ENCODE peak calls at places on chromosomes 4 and X, in nine cellular contexts. W, K, R, T, E, A, F, Y and D are unnamed samples.

GRCh38 chrX:151505796-151506195 is 57.7 kb upstream of the PASD1 start:
- DNase-seq in T (no peak), W (no peak), K (peak), E (peak), Y (no peak), A (no peak), F (no peak), R (peak), D (no peak)

GRCh38 chrX:132390817-132391216 is 98.0 kb downstream of the MBNL3 start:
- DNase-seq in Y (no peak), E (no peak), W (no peak), R (no peak), K (no peak), A (no peak), T (no peak), F (no peak), D (no peak)

GRCh38 chrX:140724337-140725105 is 15.0 kb downstream of the LINC00632 start:
- DNase-seq in F (no peak), K (no peak), W (peak), R (no peak), T (no peak), E (no peak), A (no peak), Y (no peak), D (no peak)

GRCh38 chr4:54547299-54548097 is 110.3 kb upstream of the KIT start:
- DNase-seq in Y (no peak), F (no peak), K (no peak), E (no peak), T (no peak), R (no peak), W (no peak), A (no peak), D (no peak)

GRCh38 chrX:48940404-48940955 is 16.9 kb downstream of the OTUD5 start:
- DNase-seq in A (no peak), E (no peak), F (no peak), R (no peak), T (no peak), Y (no peak), W (no peak), K (no peak), D (no peak)

GRCh38 chr4:180751009-180751408 is 1492.2 kb upstream of the TENM3 start:
- DNase-seq in A (no peak), K (no peak), F (no peak), E (no peak), Y (no peak), W (peak), R (peak), T (no peak), D (no peak)

GRCh38 chr4:149409186-149410056 is 406.2 kb downstream of the IQCM start:
- DNase-seq in A (no peak), T (no peak), Y (peak), R (peak), F (peak), E (no peak), K (no peak), W (peak), D (peak)

GRCh38 chrX:74220277-74220676 is 83.7 kb upstream of the ZCCHC13 start:
- DNase-seq in K (no peak), F (no peak), R (no peak), Y (no peak), A (no peak), W (no peak), E (no peak), T (no peak), D (no peak)

GRCh38 chr4:70915048-70915815 is 13.1 kb downstream of the MOB1B start:
- DNase-seq in Y (no peak), R (peak), E (no peak), F (peak), W (peak), T (no peak), A (no peak), K (no peak), D (no peak)

GRCh38 chr4:65383589-65384305 is 286.5 kb downstream of the EPHA5 start:
- DNase-seq in W (peak), R (no peak), T (no peak), F (no peak), Y (no peak), A (no peak), E (no peak), K (no peak), D (no peak)

GRCh38 chr4:30821891-30822612 is 101.9 kb downstream of the PCDH7 start:
- DNase-seq in W (peak), T (no peak), Y (no peak), E (no peak), K (no peak), R (peak), A (no peak), F (no peak), D (no peak)

GRCh38 chrX:134801267-134801666 is 143.0 kb upstream of the PLAC1 start:
- DNase-seq in E (no peak), Y (no peak), K (peak), R (no peak), T (no peak), F (peak), W (no peak), A (no peak), D (no peak)

GRCh38 chr4:183105092-183105491 is 6.0 kb downstream of the WWC2 start:
- DNase-seq in Y (no peak), K (peak), T (no peak), A (no peak), R (no peak), E (no peak), W (no peak), F (no peak), D (no peak)

GRCh38 chr4:113560579-113560978 is 201.0 kb downstream of the CAMK2D start:
- DNase-seq in Y (no peak), F (no peak), T (no peak), K (no peak), R (peak), W (peak), A (no peak), E (no peak), D (no peak)

GRCh38 chr4:109588176-109588575 is 28.1 kb downstream of the MCUB start:
- DNase-seq in K (no peak), Y (no peak), A (no peak), F (no peak), W (no peak), R (peak), E (no peak), T (no peak), D (no peak)

GRCh38 chrX:72100824-72101351 is 30.8 kb downstream of the RTL5 start:
- DNase-seq in R (peak), K (no peak), Y (no peak), A (no peak), F (no peak), T (no peak), E (no peak), W (no peak), D (no peak)

GRCh38 chrX:153900806-153901752 is 3.4 kb upstream of the AVPR2 start:
- DNase-seq in R (peak), Y (peak), T (peak), A (no peak), F (peak), W (peak), E (peak), K (peak), D (no peak)

GRCh38 chr4:48483006-48483776 is at the start of gene SLC10A4:
- DNase-seq in E (peak), A (no peak), W (no peak), Y (no peak), K (peak), R (peak), T (no peak), F (no peak), D (no peak)

GRCh38 chr4:16777726-16778125 is 120.7 kb downstream of the LDB2 start:
- DNase-seq in T (no peak), E (no peak), F (no peak), R (no peak), Y (no peak), A (no peak), K (no peak), W (no peak), D (no peak)

GRCh38 chr4:78322032-78322431 is 229.5 kb upstream of the ANXA3 start:
- DNase-seq in F (no peak), E (no peak), Y (no peak), T (no peak), W (no peak), A (no peak), K (no peak), R (no peak), D (no peak)

GRCh38 chr4:78325244-78326187 is 226.1 kb upstream of the ANXA3 start:
- DNase-seq in W (no peak), A (no peak), K (no peak), R (peak), T (no peak), F (no peak), Y (no peak), E (no peak), D (no peak)

GRCh38 chr4:78323439-78323838 is 228.1 kb upstream of the ANXA3 start:
- DNase-seq in F (no peak), T (no peak), A (no peak), R (no peak), W (no peak), K (no peak), E (peak), Y (no peak), D (no peak)

GRCh38 chr4:78320353-78320935 is 231.1 kb upstream of the ANXA3 start:
- DNase-seq in K (no peak), Y (no peak), T (no peak), F (peak), W (no peak), E (no peak), A (no peak), R (no peak), D (no peak)

DNA sequence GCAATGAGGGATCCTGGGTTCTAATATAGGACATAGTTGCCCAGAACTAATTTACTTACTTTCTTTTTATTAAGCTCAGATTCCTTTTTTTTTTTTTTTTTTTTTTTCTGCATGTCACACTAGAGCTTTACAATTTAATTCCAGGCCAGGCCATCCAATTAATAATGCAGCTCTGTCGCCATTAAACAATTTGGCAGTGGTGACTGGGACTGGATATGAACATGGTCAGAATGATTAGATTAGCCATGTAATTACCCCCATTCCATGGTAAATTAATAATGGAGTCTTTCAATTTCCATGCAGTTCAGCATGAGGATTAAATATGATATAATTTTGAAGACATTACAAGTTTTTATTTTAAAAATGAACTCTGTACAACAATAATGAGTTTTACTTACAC is 226.9 kb upstream of the ANXA3 start:
- DNase-seq in K (no peak), Y (no peak), F (no peak), R (no peak), E (no peak), T (no peak), A (no peak), W (no peak), D (no peak)
- H3K27ac ChIP-seq in K (no peak), Y (no peak), F (no peak), R (peak), E (no peak), T (no peak), A (no peak), W (no peak), D (no peak)

DNA sequence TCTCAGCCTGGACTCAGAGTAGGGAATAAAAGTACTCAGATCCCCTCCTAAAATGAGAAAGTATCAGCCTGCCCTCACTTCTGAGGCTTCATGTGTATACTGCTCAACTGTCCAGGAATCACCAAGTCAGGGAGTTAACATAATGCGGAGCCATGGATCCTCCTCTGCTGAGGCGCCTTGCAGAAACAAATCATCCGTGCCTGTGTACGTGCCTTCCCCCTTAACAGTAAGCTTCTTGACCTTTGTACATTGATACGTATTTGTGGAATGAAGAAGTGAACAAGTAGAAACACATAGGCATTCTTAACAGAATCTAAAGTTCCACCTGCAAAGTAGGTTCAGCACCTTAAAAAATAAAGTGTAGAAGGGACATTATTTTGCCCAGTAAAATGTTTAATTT is 61.7 kb downstream of the ARHGAP10 start:
- DNase-seq in F (no peak), T (no peak), Y (no peak), A (no peak), R (no peak), W (peak), E (no peak), K (no peak), D (no peak)
- H3K4me3 ChIP-seq in F (no peak), T (no peak), Y (no peak), A (no peak), R (no peak), W (no peak), E (no peak), K (no peak), D (no peak)

DNA sequence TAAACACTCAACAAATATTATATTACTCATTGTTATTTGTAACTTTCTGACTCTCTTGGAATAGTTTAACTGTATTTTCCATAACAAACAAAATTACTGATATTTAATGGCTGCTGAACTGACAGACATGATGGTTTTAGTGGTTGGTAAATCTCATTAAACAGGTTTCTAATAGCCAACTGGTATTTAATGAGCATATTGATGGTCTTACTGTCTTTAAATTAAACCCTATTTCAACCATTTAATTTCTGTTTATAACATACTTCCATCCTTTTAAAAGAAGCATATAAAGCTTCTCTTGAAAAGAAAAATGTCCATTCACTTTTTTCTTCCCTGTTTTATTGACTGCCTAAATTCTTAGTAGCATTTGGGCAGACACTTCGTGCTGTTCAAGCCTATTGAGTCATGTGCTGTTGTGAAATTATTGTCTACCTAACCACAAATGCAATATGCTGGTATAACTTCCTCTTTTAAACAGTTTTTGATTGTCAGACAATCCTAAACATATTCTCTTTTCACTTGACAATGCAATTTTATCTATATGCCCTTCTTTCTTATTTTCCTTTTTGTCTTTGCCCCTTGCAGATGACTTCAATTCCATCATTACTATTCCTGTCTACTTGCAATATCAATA is 163.9 kb upstream of the SLC7A11 start:
- DNase-seq in K (no peak), Y (no peak), R (peak), F (no peak), T (no peak), W (peak), A (no peak), E (no peak), D (no peak)
- H3K27ac ChIP-seq in K (no peak), Y (no peak), R (peak), F (no peak), T (peak), W (no peak), A (no peak), E (no peak), D (no peak)

DNA sequence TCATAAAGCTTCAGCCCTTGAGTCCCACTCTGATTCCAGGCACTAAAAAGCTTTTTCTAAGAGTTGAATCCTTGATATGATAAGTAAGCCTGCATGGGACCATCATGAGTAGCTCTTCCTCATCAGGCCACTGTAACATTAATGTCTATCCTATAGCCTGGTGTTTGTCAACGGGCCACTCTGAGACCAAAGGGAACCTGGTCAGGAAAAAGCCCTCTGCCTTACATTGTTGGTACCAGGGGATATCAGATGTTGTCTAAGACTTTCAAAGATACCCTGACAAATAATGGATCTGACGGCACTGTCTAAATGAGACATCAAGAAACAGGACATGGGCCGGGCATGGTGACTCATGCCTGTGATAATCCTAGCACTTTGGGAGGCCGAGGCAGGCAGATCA is 26.1 kb downstream of the TBC1D9 start:
- DNase-seq in F (no peak), Y (no peak), T (no peak), R (no peak), W (no peak), E (no peak), K (no peak), A (no peak), D (no peak)
- H3K4me3 ChIP-seq in F (no peak), Y (no peak), T (no peak), R (no peak), W (no peak), E (no peak), K (no peak), A (no peak), D (no peak)

GRCh38 chr4:141047228-141047884 is 85.9 kb downstream of the RNF150 start:
- DNase-seq in A (no peak), T (no peak), R (peak), F (peak), W (peak), Y (no peak), K (no peak), E (no peak), D (no peak)
- H3K27ac ChIP-seq in A (no peak), T (no peak), R (peak), F (peak), W (no peak), Y (no peak), K (no peak), E (no peak), D (no peak)

GRCh38 chr4:133719098-133719497 is 482.5 kb downstream of the PABPC4L start:
- DNase-seq in K (no peak), A (no peak), R (no peak), Y (no peak), W (no peak), E (no peak), F (no peak), T (no peak), D (no peak)

DNA sequence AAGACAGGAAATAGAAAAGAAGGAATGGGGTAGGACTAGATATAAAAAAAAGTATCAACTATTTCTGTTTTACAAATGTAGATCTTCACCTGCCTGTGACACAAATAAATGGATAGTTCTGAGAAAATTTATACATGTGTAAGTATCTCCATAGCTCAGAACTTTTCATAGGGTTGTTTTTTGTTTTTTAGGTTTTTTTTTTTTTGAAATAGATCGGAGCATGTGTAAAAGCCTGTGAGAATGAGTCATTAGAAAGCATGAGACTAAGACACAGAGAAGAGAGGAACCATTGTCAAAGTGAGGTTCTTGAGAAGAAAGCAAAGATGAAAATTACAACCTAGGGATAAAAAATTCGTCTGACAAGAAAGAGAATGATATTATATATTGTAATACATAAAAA is 481.6 kb downstream of the PABPC4L start:
- DNase-seq in R (no peak), Y (no peak), W (no peak), T (no peak), K (no peak), F (no peak), E (no peak), A (no peak), D (no peak)
- H3K4me3 ChIP-seq in R (no peak), Y (no peak), W (no peak), T (no peak), K (no peak), F (no peak), E (no peak), A (no peak), D (no peak)

DNA sequence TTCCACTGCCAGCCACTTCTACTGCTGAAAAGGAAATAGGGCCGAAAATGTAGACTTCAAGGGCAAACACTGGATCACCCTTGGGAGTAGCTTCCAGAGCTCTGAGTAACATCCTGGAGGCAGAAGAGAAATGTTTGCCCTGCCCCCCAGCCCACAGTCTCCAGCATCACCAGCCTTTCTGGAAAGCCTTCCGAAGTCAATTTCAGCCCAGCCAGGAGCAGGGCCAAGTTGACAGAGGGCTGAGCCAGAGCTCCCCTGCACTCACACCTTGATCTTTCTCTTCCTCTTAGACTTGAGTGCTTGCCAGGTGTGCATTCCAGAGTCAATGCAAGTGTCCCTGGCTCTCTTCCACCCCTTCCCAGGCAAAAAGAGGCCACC is 35.2 kb downstream of the SLC25A5 start:
- DNase-seq in Y (no peak), R (peak), E (no peak), F (peak), A (no peak), T (no peak), W (peak), K (peak), D (peak)
- H3K27ac ChIP-seq in Y (no peak), R (peak), E (no peak), F (peak), A (no peak), T (no peak), W (peak), K (no peak), D (no peak)

GRCh38 chr4:25158817-25159216 is 1.4 kb downstream of the SEPSECS start:
- DNase-seq in Y (no peak), R (no peak), K (no peak), E (no peak), F (no peak), W (no peak), A (no peak), T (no peak), D (no peak)
- H3K4me3 ChIP-seq in Y (no peak), R (peak), K (no peak), E (peak), F (no peak), W (no peak), A (no peak), T (no peak), D (peak)

GRCh38 chrX:1452497-1453389 is at the start of gene ASMTL:
- DNase-seq in Y (peak), K (peak), W (peak), F (peak), T (peak), A (peak), R (peak), E (peak), D (peak)

GRCh38 chrX:1453390-1453783 is 678 bp upstream of the ASMTL start:
- DNase-seq in Y (no peak), A (no peak), T (no peak), W (no peak), F (no peak), E (no peak), K (no peak), R (no peak), D (no peak)

GRCh38 chrX:1451251-1451675 is 1.4 kb downstream of the ASMTL start:
- DNase-seq in F (no peak), W (no peak), K (no peak), Y (peak), A (no peak), R (no peak), E (no peak), T (no peak), D (peak)

GRCh38 chrX:1450381-1451161 is 2.1 kb downstream of the ASMTL start:
- DNase-seq in T (no peak), A (no peak), K (peak), Y (peak), W (no peak), F (no peak), E (no peak), R (no peak), D (peak)

GRCh38 chrX:1451676-1452496 is 823 bp downstream of the ASMTL start:
- DNase-seq in K (peak), F (no peak), Y (peak), T (peak), R (no peak), E (peak), A (no peak), W (no peak), D (peak)
- H3K27ac ChIP-seq in K (no peak), F (no peak), Y (peak), T (peak), R (peak), E (peak), A (peak), W (peak), D (no peak)